ENCODE peak calls at places on chromosomes 4 and X, in nine cellular contexts. D, F, O, H, Z, N, J, V and E are unnamed samples.

GRCh38 chr4:71063711-71064110 is 70.3 kb downstream of the DCK start:
- DNase-seq in D (no peak), F (no peak), O (no peak), H (no peak), Z (no peak), N (no peak), J (no peak), V (no peak), E (no peak)

GRCh38 chr4:1993169-1993516 is 15.6 kb downstream of the NELFA start:
- DNase-seq in D (no peak), F (no peak), O (no peak), H (no peak), Z (no peak), N (no peak), J (no peak), V (no peak), E (no peak)

GRCh38 chr4:11634283-11634682 is 205.6 kb upstream of the HS3ST1 start:
- DNase-seq in D (peak), F (no peak), O (peak), H (no peak), Z (peak), N (no peak), J (no peak), V (no peak), E (no peak)

GRCh38 chr4:48342559-48342878 is 1.2 kb downstream of the SLAIN2 start:
- DNase-seq in D (no peak), F (no peak), O (no peak), H (no peak), Z (no peak), N (no peak), J (no peak), V (no peak), E (no peak)

GRCh38 chr4:52094746-52095145 is 43.6 kb downstream of the SPATA18 start:
- DNase-seq in D (no peak), F (no peak), O (no peak), H (no peak), Z (no peak), N (no peak), J (no peak), V (no peak), E (no peak)

GRCh38 chr4:42865572-42866189 is 26.8 kb upstream of the GRXCR1 start:
- DNase-seq in D (peak), F (no peak), O (peak), H (peak), Z (peak), N (no peak), J (no peak), V (no peak), E (peak)

GRCh38 chr4:11420327-11420726 is 8.4 kb downstream of the HS3ST1 start:
- DNase-seq in D (no peak), F (no peak), O (no peak), H (no peak), Z (no peak), N (no peak), J (no peak), V (no peak), E (no peak)

GRCh38 chrX:40041915-40042314 is 55.8 kb downstream of the BCOR start:
- DNase-seq in D (no peak), F (no peak), O (no peak), H (no peak), Z (no peak), N (no peak), J (no peak), V (no peak), E (no peak)

GRCh38 chrX:53421772-53422090 is 723 bp downstream of the SMC1A start:
- DNase-seq in D (no peak), F (no peak), O (no peak), H (no peak), Z (no peak), N (no peak), J (no peak), V (no peak), E (peak)

GRCh38 chr4:85952518-85952917 is 407.3 kb downstream of the MAPK10 start:
- DNase-seq in D (no peak), F (no peak), O (no peak), H (no peak), Z (peak), N (no peak), J (no peak), V (no peak), E (no peak)

GRCh38 chrX:150211988-150212387 is 151.1 kb upstream of the MAMLD1 start:
- DNase-seq in D (no peak), F (no peak), O (no peak), H (no peak), Z (peak), N (no peak), J (no peak), V (no peak), E (no peak)

GRCh38 chr4:961651-962230 is 11.6 kb downstream of the DGKQ start:
- DNase-seq in D (no peak), F (no peak), O (no peak), H (no peak), Z (no peak), N (no peak), J (no peak), V (no peak), E (peak)

GRCh38 chr4:19486400-19486799 is 765.3 kb upstream of the SLIT2 start:
- DNase-seq in D (no peak), F (no peak), O (peak), H (no peak), Z (no peak), N (no peak), J (no peak), V (no peak), E (no peak)

GRCh38 chrX:23729214-23729613 is 13.9 kb downstream of the ACOT9 start:
- DNase-seq in D (no peak), F (no peak), O (no peak), H (no peak), Z (peak), N (no peak), J (no peak), V (no peak), E (no peak)

GRCh38 chr4:139656614-139657486 is 8.8 kb upstream of the MGST2 start:
- DNase-seq in D (peak), F (peak), O (peak), H (peak), Z (peak), N (peak), J (no peak), V (peak), E (peak)

GRCh38 chr4:88999392-88999791 is 57.6 kb downstream of the FAM13A start:
- DNase-seq in D (no peak), F (no peak), O (no peak), H (no peak), Z (no peak), N (no peak), J (no peak), V (no peak), E (no peak)

GRCh38 chr4:17018013-17018412 is 119.6 kb upstream of the LDB2 start:
- DNase-seq in D (no peak), F (no peak), O (no peak), H (no peak), Z (no peak), N (no peak), J (no peak), V (no peak), E (no peak)

GRCh38 chr4:123830920-123831319 is 434.3 kb downstream of the SPRY1 start:
- DNase-seq in D (no peak), F (no peak), O (no peak), H (no peak), Z (no peak), N (no peak), J (no peak), V (no peak), E (no peak)

GRCh38 chr4:113810906-113811305 is 49.4 kb upstream of the CAMK2D start:
- DNase-seq in D (no peak), F (no peak), O (no peak), H (no peak), Z (peak), N (no peak), J (no peak), V (no peak), E (peak)

GRCh38 chr4:166816901-166817300 is 417.4 kb downstream of the SPOCK3 start:
- DNase-seq in D (peak), F (no peak), O (no peak), H (peak), Z (peak), N (no peak), J (no peak), V (no peak), E (no peak)

GRCh38 chr4:5018603-5019002 is 655 bp downstream of the CYTL1 start:
- DNase-seq in D (no peak), F (no peak), O (no peak), H (no peak), Z (no peak), N (no peak), J (no peak), V (no peak), E (no peak)
- H3K4me3 ChIP-seq in D (no peak), F (peak), O (no peak), H (no peak), Z (no peak), N (no peak), J (no peak), V (no peak), E (no peak)

GRCh38 chrX:141175786-141176185 is 1.1 kb downstream of the LDOC1 start:
- DNase-seq in D (no peak), F (no peak), O (no peak), H (no peak), Z (no peak), N (no peak), J (no peak), V (no peak), E (no peak)

GRCh38 chrX:141180851-141181250 is 3.9 kb upstream of the LDOC1 start:
- DNase-seq in D (no peak), F (no peak), O (no peak), H (no peak), Z (no peak), N (no peak), J (no peak), V (no peak), E (no peak)

DNA sequence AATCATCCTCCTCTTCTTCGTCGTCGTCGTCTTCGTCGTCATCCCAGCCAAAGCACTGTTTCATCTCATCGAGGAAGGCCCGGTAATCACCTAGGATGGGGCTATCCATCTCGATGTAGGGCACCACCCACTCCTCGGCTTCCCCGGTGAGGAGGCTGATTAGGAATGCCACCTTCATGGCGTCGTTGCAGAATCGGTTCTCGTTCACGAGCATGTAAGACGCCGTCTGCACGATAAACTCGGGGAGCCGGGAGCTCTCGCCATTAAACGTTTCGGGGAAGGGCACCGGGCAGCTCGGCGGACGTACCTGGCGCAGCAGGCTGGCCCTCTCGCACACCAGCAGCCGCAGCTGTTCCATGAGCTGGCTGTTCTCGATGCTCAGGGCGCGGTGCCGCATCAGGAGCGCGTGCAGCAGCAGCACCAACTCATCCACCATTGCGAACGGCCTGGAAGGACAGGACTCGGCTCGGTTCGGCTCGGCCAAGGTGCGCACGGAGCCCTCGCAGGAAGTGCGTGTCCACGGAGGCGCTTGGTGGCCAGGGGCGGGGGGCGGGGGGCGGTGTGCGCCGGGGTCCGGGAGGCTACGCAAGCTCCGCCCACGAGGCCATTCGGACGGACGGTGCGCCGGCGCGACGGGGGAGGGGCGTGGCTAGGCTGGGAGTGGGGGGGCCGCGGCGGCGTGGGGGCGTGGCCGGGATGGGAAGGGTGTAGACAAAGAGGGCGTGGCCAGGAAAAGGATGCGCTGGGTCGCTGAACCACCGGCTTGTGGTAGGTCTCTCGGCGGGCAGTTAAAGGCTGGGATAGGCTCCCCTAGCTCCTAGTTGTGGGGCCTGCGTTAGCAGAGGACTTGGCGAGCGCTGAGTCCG is at the start of gene LDOC1:
- DNase-seq in D (peak), F (peak), O (no peak), H (no peak), Z (peak), N (peak), J (no peak), V (peak), E (peak)
- H3K27ac ChIP-seq in D (peak), F (peak), O (no peak), H (no peak), Z (peak), N (peak), J (no peak), V (no peak), E (no peak)

DNA sequence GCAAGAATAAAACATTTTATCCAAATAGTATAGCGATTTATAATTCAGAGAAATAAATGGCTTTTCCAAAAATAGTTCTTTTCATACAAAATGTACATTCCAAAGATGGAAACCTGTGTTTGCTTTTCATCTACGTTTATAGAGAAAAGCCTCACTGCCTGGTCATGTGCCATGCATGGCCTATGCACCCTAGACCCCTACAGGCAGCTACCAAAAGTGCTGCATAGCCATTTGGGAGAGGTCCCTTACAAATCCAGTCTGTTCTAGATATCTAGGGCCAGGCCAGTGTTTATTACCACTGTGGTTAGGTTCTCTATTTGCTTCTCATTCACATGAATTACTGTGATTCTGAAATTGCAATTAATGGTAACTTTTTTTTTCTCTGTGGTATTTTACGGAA is 17.2 kb downstream of the HMGB2 start:
- DNase-seq in D (no peak), F (no peak), O (peak), H (no peak), Z (no peak), N (no peak), J (no peak), V (no peak), E (no peak)
- TF ChIP-seq CTCF in D (peak), F (peak), O (peak), H (peak), Z (peak), N (no peak), J (peak), V (peak), E (peak)

GRCh38 chrX:134173541-134174272 is 63.3 kb upstream of the CCDC160 start:
- DNase-seq in D (no peak), F (no peak), O (no peak), H (no peak), Z (no peak), N (no peak), J (no peak), V (no peak), E (no peak)
- H3K4me3 ChIP-seq in D (no peak), F (no peak), O (no peak), H (no peak), Z (no peak), N (peak), J (no peak), V (peak), E (no peak)

GRCh38 chr4:40301592-40301991 is 33.5 kb upstream of the CHRNA9 start:
- DNase-seq in D (no peak), F (no peak), O (no peak), H (no peak), Z (no peak), N (no peak), J (peak), V (no peak), E (no peak)

GRCh38 chr4:40299126-40299525 is 36.0 kb upstream of the CHRNA9 start:
- DNase-seq in D (no peak), F (no peak), O (no peak), H (no peak), Z (no peak), N (no peak), J (no peak), V (no peak), E (no peak)

GRCh38 chr4:40299704-40300336 is 35.3 kb upstream of the CHRNA9 start:
- DNase-seq in D (no peak), F (no peak), O (no peak), H (no peak), Z (peak), N (no peak), J (no peak), V (no peak), E (no peak)

GRCh38 chr4:40303751-40304150 is 31.4 kb upstream of the CHRNA9 start:
- DNase-seq in D (no peak), F (no peak), O (no peak), H (no peak), Z (no peak), N (no peak), J (no peak), V (no peak), E (no peak)

GRCh38 chr4:40300371-40301162 is 34.6 kb upstream of the CHRNA9 start:
- DNase-seq in D (no peak), F (no peak), O (no peak), H (no peak), Z (no peak), N (no peak), J (no peak), V (no peak), E (no peak)
- H3K27ac ChIP-seq in D (no peak), F (no peak), O (no peak), H (no peak), Z (no peak), N (no peak), J (peak), V (no peak), E (no peak)

GRCh38 chrX:56802921-56803848 is 74.1 kb downstream of the NBDY start:
- DNase-seq in D (peak), F (no peak), O (peak), H (no peak), Z (peak), N (no peak), J (peak), V (peak), E (peak)

GRCh38 chrX:56800307-56800706 is 71.3 kb downstream of the NBDY start:
- DNase-seq in D (no peak), F (no peak), O (no peak), H (no peak), Z (no peak), N (no peak), J (no peak), V (no peak), E (no peak)

GRCh38 chrX:56802428-56802827 is 73.4 kb downstream of the NBDY start:
- DNase-seq in D (no peak), F (no peak), O (no peak), H (no peak), Z (no peak), N (no peak), J (no peak), V (no peak), E (no peak)

GRCh38 chrX:56798866-56799864 is 70.1 kb downstream of the NBDY start:
- DNase-seq in D (no peak), F (no peak), O (peak), H (no peak), Z (no peak), N (no peak), J (no peak), V (no peak), E (no peak)

GRCh38 chrX:56800801-56801200 is 71.8 kb downstream of the NBDY start:
- DNase-seq in D (no peak), F (no peak), O (no peak), H (no peak), Z (no peak), N (no peak), J (no peak), V (no peak), E (no peak)
- TF ChIP-seq CTCF in D (no peak), F (no peak), O (no peak), H (no peak), Z (no peak), N (no peak), J (no peak), V (no peak), E (no peak)

GRCh38 chrX:49271341-49271740 is 1.7 kb downstream of the PPP1R3F start:
- DNase-seq in D (no peak), F (no peak), O (no peak), H (no peak), Z (no peak), N (no peak), J (no peak), V (no peak), E (peak)
- H3K4me3 ChIP-seq in D (no peak), F (no peak), O (no peak), H (no peak), Z (peak), N (no peak), J (peak), V (peak), E (no peak)